ENCODE peak calls at places on chromosomes 11 and 22, in ten cellular contexts. One of them, this sample, is unnamed.

GRCh38 chr11:36513965-36514364 is 3.9 kb upstream of the TRAF6 start:
- DNase-seq in activated T-helper 9 cell treated with anti-CD3 and anti-CD28 coated beads, Interleukin-2, amount 50 U/mL, for 16 hours: no peak
- DNase-seq in NCI-H460: no peak
- DNase-seq in mesothelial cell of epicardium: no peak
- DNase-seq in kidney glomerular epithelial cell: no peak
- DNase-seq in stimulated activated CD4-positive, alpha-beta T cell treated with anti-CD3 and anti-CD28 coated beads, Interleukin-4, amount 100 ng/mL, for 48 hours: no peak
- DNase-seq in pulmonary artery endothelial cell: no peak
- DNase-seq in NCI-H345: no peak
- DNase-seq in Right ventricle myocardium superior: no peak
- DNase-seq in EL: no peak
- DNase-seq in this sample: no peak

GRCh38 chr11:57425565-57426438 is 1.1 kb downstream of the SLC43A3 start:
- DNase-seq in activated T-helper 9 cell treated with anti-CD3 and anti-CD28 coated beads, Interleukin-2, amount 50 U/mL, for 16 hours: no peak
- DNase-seq in NCI-H460: no peak
- DNase-seq in mesothelial cell of epicardium: no peak
- DNase-seq in kidney glomerular epithelial cell: no peak
- DNase-seq in stimulated activated CD4-positive, alpha-beta T cell treated with anti-CD3 and anti-CD28 coated beads, Interleukin-4, amount 100 ng/mL, for 48 hours: no peak
- DNase-seq in pulmonary artery endothelial cell: no peak
- DNase-seq in NCI-H345: no peak
- DNase-seq in Right ventricle myocardium superior: peak; percentile 81
- DNase-seq in EL: no peak
- DNase-seq in this sample: no peak

GRCh38 chr11:3080104-3080503 is 22.9 kb upstream of the CARS1 start:
- DNase-seq in activated T-helper 9 cell treated with anti-CD3 and anti-CD28 coated beads, Interleukin-2, amount 50 U/mL, for 16 hours: no peak
- DNase-seq in NCI-H460: no peak
- DNase-seq in mesothelial cell of epicardium: no peak
- DNase-seq in kidney glomerular epithelial cell: no peak
- DNase-seq in stimulated activated CD4-positive, alpha-beta T cell treated with anti-CD3 and anti-CD28 coated beads, Interleukin-4, amount 100 ng/mL, for 48 hours: no peak
- DNase-seq in pulmonary artery endothelial cell: no peak
- DNase-seq in NCI-H345: no peak
- DNase-seq in Right ventricle myocardium superior: no peak
- DNase-seq in EL: peak; percentile 29
- DNase-seq in this sample: no peak

GRCh38 chr22:27422442-27422841 is 379.1 kb downstream of the MN1 start:
- DNase-seq in activated T-helper 9 cell treated with anti-CD3 and anti-CD28 coated beads, Interleukin-2, amount 50 U/mL, for 16 hours: no peak
- DNase-seq in NCI-H460: no peak
- DNase-seq in mesothelial cell of epicardium: no peak
- DNase-seq in kidney glomerular epithelial cell: no peak
- DNase-seq in stimulated activated CD4-positive, alpha-beta T cell treated with anti-CD3 and anti-CD28 coated beads, Interleukin-4, amount 100 ng/mL, for 48 hours: no peak
- DNase-seq in pulmonary artery endothelial cell: no peak
- DNase-seq in NCI-H345: no peak
- DNase-seq in Right ventricle myocardium superior: no peak
- DNase-seq in EL: no peak
- DNase-seq in this sample: no peak

GRCh38 chr11:6390718-6391547 is 659 bp downstream of the SMPD1 start:
- DNase-seq in activated T-helper 9 cell treated with anti-CD3 and anti-CD28 coated beads, Interleukin-2, amount 50 U/mL, for 16 hours: no peak
- DNase-seq in NCI-H460: no peak
- DNase-seq in mesothelial cell of epicardium: no peak
- DNase-seq in kidney glomerular epithelial cell: no peak
- DNase-seq in stimulated activated CD4-positive, alpha-beta T cell treated with anti-CD3 and anti-CD28 coated beads, Interleukin-4, amount 100 ng/mL, for 48 hours: no peak
- DNase-seq in pulmonary artery endothelial cell: no peak
- DNase-seq in NCI-H345: no peak
- DNase-seq in Right ventricle myocardium superior: no peak
- DNase-seq in EL: no peak
- DNase-seq in this sample: no peak

GRCh38 chr11:36350137-36350513 is 54.0 kb downstream of the PRR5L start:
- DNase-seq in activated T-helper 9 cell treated with anti-CD3 and anti-CD28 coated beads, Interleukin-2, amount 50 U/mL, for 16 hours: no peak
- DNase-seq in NCI-H460: no peak
- DNase-seq in mesothelial cell of epicardium: no peak
- DNase-seq in kidney glomerular epithelial cell: no peak
- DNase-seq in stimulated activated CD4-positive, alpha-beta T cell treated with anti-CD3 and anti-CD28 coated beads, Interleukin-4, amount 100 ng/mL, for 48 hours: no peak
- DNase-seq in pulmonary artery endothelial cell: no peak
- DNase-seq in NCI-H345: no peak
- DNase-seq in Right ventricle myocardium superior: no peak
- DNase-seq in EL: no peak
- DNase-seq in this sample: no peak

GRCh38 chr22:26725012-26725676 is 67.8 kb downstream of the MIAT start:
- DNase-seq in activated T-helper 9 cell treated with anti-CD3 and anti-CD28 coated beads, Interleukin-2, amount 50 U/mL, for 16 hours: no peak
- DNase-seq in NCI-H460: no peak
- DNase-seq in mesothelial cell of epicardium: no peak
- DNase-seq in kidney glomerular epithelial cell: no peak
- DNase-seq in stimulated activated CD4-positive, alpha-beta T cell treated with anti-CD3 and anti-CD28 coated beads, Interleukin-4, amount 100 ng/mL, for 48 hours: no peak
- DNase-seq in pulmonary artery endothelial cell: no peak
- DNase-seq in NCI-H345: no peak
- DNase-seq in Right ventricle myocardium superior: no peak
- DNase-seq in EL: no peak
- DNase-seq in this sample: no peak

GRCh38 chr22:50255099-50255498 is 4.0 kb upstream of the HDAC10 start:
- DNase-seq in activated T-helper 9 cell treated with anti-CD3 and anti-CD28 coated beads, Interleukin-2, amount 50 U/mL, for 16 hours: no peak
- DNase-seq in NCI-H460: no peak
- DNase-seq in mesothelial cell of epicardium: no peak
- DNase-seq in kidney glomerular epithelial cell: no peak
- DNase-seq in stimulated activated CD4-positive, alpha-beta T cell treated with anti-CD3 and anti-CD28 coated beads, Interleukin-4, amount 100 ng/mL, for 48 hours: no peak
- DNase-seq in pulmonary artery endothelial cell: no peak
- DNase-seq in NCI-H345: no peak
- DNase-seq in Right ventricle myocardium superior: no peak
- DNase-seq in EL: no peak
- DNase-seq in this sample: no peak

GRCh38 chr22:43393132-43393844 is 18.5 kb upstream of the MPPED1 start:
- DNase-seq in activated T-helper 9 cell treated with anti-CD3 and anti-CD28 coated beads, Interleukin-2, amount 50 U/mL, for 16 hours: no peak
- DNase-seq in NCI-H460: no peak
- DNase-seq in mesothelial cell of epicardium: no peak
- DNase-seq in kidney glomerular epithelial cell: no peak
- DNase-seq in stimulated activated CD4-positive, alpha-beta T cell treated with anti-CD3 and anti-CD28 coated beads, Interleukin-4, amount 100 ng/mL, for 48 hours: no peak
- DNase-seq in pulmonary artery endothelial cell: no peak
- DNase-seq in NCI-H345: peak; percentile 13
- DNase-seq in Right ventricle myocardium superior: no peak
- DNase-seq in EL: no peak
- DNase-seq in this sample: no peak

GRCh38 chr11:135061166-135061565 is 649.1 kb upstream of the B3GAT1 start:
- DNase-seq in activated T-helper 9 cell treated with anti-CD3 and anti-CD28 coated beads, Interleukin-2, amount 50 U/mL, for 16 hours: no peak
- DNase-seq in NCI-H460: no peak
- DNase-seq in mesothelial cell of epicardium: no peak
- DNase-seq in kidney glomerular epithelial cell: no peak
- DNase-seq in stimulated activated CD4-positive, alpha-beta T cell treated with anti-CD3 and anti-CD28 coated beads, Interleukin-4, amount 100 ng/mL, for 48 hours: no peak
- DNase-seq in pulmonary artery endothelial cell: no peak
- DNase-seq in NCI-H345: no peak
- DNase-seq in Right ventricle myocardium superior: no peak
- DNase-seq in EL: no peak
- DNase-seq in this sample: no peak

GRCh38 chr11:68650801-68651200 is 33.5 kb upstream of the GAL start:
- DNase-seq in activated T-helper 9 cell treated with anti-CD3 and anti-CD28 coated beads, Interleukin-2, amount 50 U/mL, for 16 hours: no peak
- DNase-seq in NCI-H460: no peak
- DNase-seq in mesothelial cell of epicardium: no peak
- DNase-seq in kidney glomerular epithelial cell: no peak
- DNase-seq in stimulated activated CD4-positive, alpha-beta T cell treated with anti-CD3 and anti-CD28 coated beads, Interleukin-4, amount 100 ng/mL, for 48 hours: no peak
- DNase-seq in pulmonary artery endothelial cell: no peak
- DNase-seq in NCI-H345: no peak
- DNase-seq in Right ventricle myocardium superior: peak; percentile 26
- DNase-seq in EL: no peak
- DNase-seq in this sample: no peak

GRCh38 chr11:44364596-44364995 is 54.7 kb upstream of the ALX4 start:
- DNase-seq in activated T-helper 9 cell treated with anti-CD3 and anti-CD28 coated beads, Interleukin-2, amount 50 U/mL, for 16 hours: no peak
- DNase-seq in NCI-H460: no peak
- DNase-seq in mesothelial cell of epicardium: no peak
- DNase-seq in kidney glomerular epithelial cell: no peak
- DNase-seq in stimulated activated CD4-positive, alpha-beta T cell treated with anti-CD3 and anti-CD28 coated beads, Interleukin-4, amount 100 ng/mL, for 48 hours: no peak
- DNase-seq in pulmonary artery endothelial cell: no peak
- DNase-seq in NCI-H345: no peak
- DNase-seq in Right ventricle myocardium superior: no peak
- DNase-seq in EL: no peak
- DNase-seq in this sample: no peak

GRCh38 chr11:72478596-72479143 is 44.3 kb upstream of the CLPB start:
- DNase-seq in activated T-helper 9 cell treated with anti-CD3 and anti-CD28 coated beads, Interleukin-2, amount 50 U/mL, for 16 hours: no peak
- DNase-seq in NCI-H460: no peak
- DNase-seq in mesothelial cell of epicardium: no peak
- DNase-seq in kidney glomerular epithelial cell: no peak
- DNase-seq in stimulated activated CD4-positive, alpha-beta T cell treated with anti-CD3 and anti-CD28 coated beads, Interleukin-4, amount 100 ng/mL, for 48 hours: no peak
- DNase-seq in pulmonary artery endothelial cell: no peak
- DNase-seq in NCI-H345: no peak
- DNase-seq in Right ventricle myocardium superior: no peak
- DNase-seq in EL: no peak
- DNase-seq in this sample: no peak

GRCh38 chr11:2794419-2794795 is 91.2 kb downstream of the CDKN1C start:
- DNase-seq in activated T-helper 9 cell treated with anti-CD3 and anti-CD28 coated beads, Interleukin-2, amount 50 U/mL, for 16 hours: no peak
- DNase-seq in NCI-H460: no peak
- DNase-seq in mesothelial cell of epicardium: peak; percentile 13
- DNase-seq in kidney glomerular epithelial cell: no peak
- DNase-seq in stimulated activated CD4-positive, alpha-beta T cell treated with anti-CD3 and anti-CD28 coated beads, Interleukin-4, amount 100 ng/mL, for 48 hours: no peak
- DNase-seq in pulmonary artery endothelial cell: no peak
- DNase-seq in NCI-H345: no peak
- DNase-seq in Right ventricle myocardium superior: peak; percentile 37
- DNase-seq in EL: no peak
- DNase-seq in this sample: no peak

GRCh38 chr22:24937114-24937513 is 9.4 kb downstream of the LHFPL7 start:
- DNase-seq in activated T-helper 9 cell treated with anti-CD3 and anti-CD28 coated beads, Interleukin-2, amount 50 U/mL, for 16 hours: no peak
- DNase-seq in NCI-H460: peak; percentile 34
- DNase-seq in mesothelial cell of epicardium: no peak
- DNase-seq in kidney glomerular epithelial cell: peak; percentile 38
- DNase-seq in stimulated activated CD4-positive, alpha-beta T cell treated with anti-CD3 and anti-CD28 coated beads, Interleukin-4, amount 100 ng/mL, for 48 hours: no peak
- DNase-seq in pulmonary artery endothelial cell: no peak
- DNase-seq in NCI-H345: no peak
- DNase-seq in Right ventricle myocardium superior: no peak
- DNase-seq in EL: peak; percentile 7
- DNase-seq in this sample: no peak

This sample was measured in NCI-H748 treated with DMSO at 0.1 percent for 48 hours.